ENCODE peak calls at places on chromosomes 12 and 14, in ten cellular contexts. One of them, this sample, is unnamed.

GRCh38 chr14:59918824-59919581 is 941 bp upstream of the LRRC9 start:
- DNase-seq in stimulated activated CD4-positive, alpha-beta T cell treated with anti-CD3 and anti-CD28 coated beads, Interleukin-4, amount 100 ng/mL, for 48 hours: no peak
- DNase-seq in astrocyte of the spinal cord: peak
- DNase-seq in GM04503: no peak
- DNase-seq in G401: peak
- DNase-seq in brain microvascular endothelial cell: peak
- DNase-seq in EH: peak
- DNase-seq in germinal center: peak
- DNase-seq in uterus: no peak
- DNase-seq in activated naive CD4-positive, alpha-beta T cell: no peak
- DNase-seq in this sample: peak

GRCh38 chr14:67240168-67240932 is 885 bp upstream of the PALS1 start:
- DNase-seq in stimulated activated CD4-positive, alpha-beta T cell treated with anti-CD3 and anti-CD28 coated beads, Interleukin-4, amount 100 ng/mL, for 48 hours: peak
- DNase-seq in astrocyte of the spinal cord: peak
- DNase-seq in GM04503: no peak
- DNase-seq in G401: peak
- DNase-seq in brain microvascular endothelial cell: peak
- DNase-seq in EH: peak
- DNase-seq in germinal center: peak
- DNase-seq in uterus: peak
- DNase-seq in activated naive CD4-positive, alpha-beta T cell: no peak
- DNase-seq in this sample: no peak

GRCh38 chr12:112937741-112938719 is at the start of gene OAS3:
- DNase-seq in stimulated activated CD4-positive, alpha-beta T cell treated with anti-CD3 and anti-CD28 coated beads, Interleukin-4, amount 100 ng/mL, for 48 hours: peak
- DNase-seq in astrocyte of the spinal cord: peak
- DNase-seq in GM04503: peak
- DNase-seq in G401: peak
- DNase-seq in brain microvascular endothelial cell: peak
- DNase-seq in EH: peak
- DNase-seq in germinal center: peak
- DNase-seq in uterus: peak
- DNase-seq in activated naive CD4-positive, alpha-beta T cell: peak
- DNase-seq in this sample: peak

GRCh38 chr14:61188196-61188595 is 92.9 kb downstream of the TMEM30B start:
- DNase-seq in stimulated activated CD4-positive, alpha-beta T cell treated with anti-CD3 and anti-CD28 coated beads, Interleukin-4, amount 100 ng/mL, for 48 hours: no peak
- DNase-seq in astrocyte of the spinal cord: no peak
- DNase-seq in GM04503: no peak
- DNase-seq in G401: no peak
- DNase-seq in brain microvascular endothelial cell: peak
- DNase-seq in EH: no peak
- DNase-seq in germinal center: no peak
- DNase-seq in uterus: peak
- DNase-seq in activated naive CD4-positive, alpha-beta T cell: no peak
- DNase-seq in this sample: no peak

GRCh38 chr12:97921957-97922722 is 459.5 kb downstream of the RMST start:
- DNase-seq in stimulated activated CD4-positive, alpha-beta T cell treated with anti-CD3 and anti-CD28 coated beads, Interleukin-4, amount 100 ng/mL, for 48 hours: no peak
- DNase-seq in astrocyte of the spinal cord: peak
- DNase-seq in GM04503: no peak
- DNase-seq in G401: no peak
- DNase-seq in brain microvascular endothelial cell: peak
- DNase-seq in EH: no peak
- DNase-seq in germinal center: no peak
- DNase-seq in uterus: peak
- DNase-seq in activated naive CD4-positive, alpha-beta T cell: no peak
- DNase-seq in this sample: no peak

GRCh38 chr12:28974890-28975289 is 174.2 kb upstream of the FAR2 start:
- DNase-seq in stimulated activated CD4-positive, alpha-beta T cell treated with anti-CD3 and anti-CD28 coated beads, Interleukin-4, amount 100 ng/mL, for 48 hours: no peak
- DNase-seq in astrocyte of the spinal cord: no peak
- DNase-seq in GM04503: no peak
- DNase-seq in G401: no peak
- DNase-seq in brain microvascular endothelial cell: no peak
- DNase-seq in EH: no peak
- DNase-seq in germinal center: no peak
- DNase-seq in uterus: no peak
- DNase-seq in activated naive CD4-positive, alpha-beta T cell: no peak
- DNase-seq in this sample: no peak

GRCh38 chr14:105889666-105890473 is 363.5 kb downstream of the TMEM121 start:
- DNase-seq in stimulated activated CD4-positive, alpha-beta T cell treated with anti-CD3 and anti-CD28 coated beads, Interleukin-4, amount 100 ng/mL, for 48 hours: no peak
- DNase-seq in astrocyte of the spinal cord: no peak
- DNase-seq in GM04503: no peak
- DNase-seq in G401: no peak
- DNase-seq in brain microvascular endothelial cell: no peak
- DNase-seq in EH: no peak
- DNase-seq in germinal center: no peak
- DNase-seq in uterus: peak
- DNase-seq in activated naive CD4-positive, alpha-beta T cell: no peak
- DNase-seq in this sample: no peak

GRCh38 chr12:10936495-10936894 is 2.6 kb downstream of the TAS2R14 start:
- DNase-seq in stimulated activated CD4-positive, alpha-beta T cell treated with anti-CD3 and anti-CD28 coated beads, Interleukin-4, amount 100 ng/mL, for 48 hours: no peak
- DNase-seq in astrocyte of the spinal cord: no peak
- DNase-seq in GM04503: no peak
- DNase-seq in G401: no peak
- DNase-seq in brain microvascular endothelial cell: no peak
- DNase-seq in EH: no peak
- DNase-seq in germinal center: no peak
- DNase-seq in uterus: no peak
- DNase-seq in activated naive CD4-positive, alpha-beta T cell: no peak
- DNase-seq in this sample: no peak

GRCh38 chr14:66405158-66405557 is 81.0 kb upstream of the CCDC196 start:
- DNase-seq in stimulated activated CD4-positive, alpha-beta T cell treated with anti-CD3 and anti-CD28 coated beads, Interleukin-4, amount 100 ng/mL, for 48 hours: no peak
- DNase-seq in astrocyte of the spinal cord: peak
- DNase-seq in GM04503: no peak
- DNase-seq in G401: no peak
- DNase-seq in brain microvascular endothelial cell: peak
- DNase-seq in EH: peak
- DNase-seq in germinal center: no peak
- DNase-seq in uterus: no peak
- DNase-seq in activated naive CD4-positive, alpha-beta T cell: no peak
- DNase-seq in this sample: no peak

GRCh38 chr14:39015360-39015961 is 87.6 kb downstream of the SEC23A start:
- DNase-seq in stimulated activated CD4-positive, alpha-beta T cell treated with anti-CD3 and anti-CD28 coated beads, Interleukin-4, amount 100 ng/mL, for 48 hours: no peak
- DNase-seq in astrocyte of the spinal cord: peak
- DNase-seq in GM04503: no peak
- DNase-seq in G401: peak
- DNase-seq in brain microvascular endothelial cell: peak
- DNase-seq in EH: peak
- DNase-seq in germinal center: peak
- DNase-seq in uterus: no peak
- DNase-seq in activated naive CD4-positive, alpha-beta T cell: no peak
- DNase-seq in this sample: peak

GRCh38 chr12:89244536-89244935 is 107.8 kb downstream of the DUSP6 start:
- DNase-seq in stimulated activated CD4-positive, alpha-beta T cell treated with anti-CD3 and anti-CD28 coated beads, Interleukin-4, amount 100 ng/mL, for 48 hours: no peak
- DNase-seq in astrocyte of the spinal cord: no peak
- DNase-seq in GM04503: no peak
- DNase-seq in G401: no peak
- DNase-seq in brain microvascular endothelial cell: no peak
- DNase-seq in EH: peak
- DNase-seq in germinal center: no peak
- DNase-seq in uterus: no peak
- DNase-seq in activated naive CD4-positive, alpha-beta T cell: no peak
- DNase-seq in this sample: no peak

GRCh38 chr14:100030441-100031153 is 34.6 kb upstream of the EVL start:
- DNase-seq in stimulated activated CD4-positive, alpha-beta T cell treated with anti-CD3 and anti-CD28 coated beads, Interleukin-4, amount 100 ng/mL, for 48 hours: no peak
- DNase-seq in astrocyte of the spinal cord: peak
- DNase-seq in GM04503: peak
- DNase-seq in G401: no peak
- DNase-seq in brain microvascular endothelial cell: peak
- DNase-seq in EH: peak
- DNase-seq in germinal center: no peak
- DNase-seq in uterus: no peak
- DNase-seq in activated naive CD4-positive, alpha-beta T cell: no peak
- DNase-seq in this sample: no peak

GRCh38 chr12:62248873-62249272 is 11.3 kb upstream of the USP15 start:
- DNase-seq in stimulated activated CD4-positive, alpha-beta T cell treated with anti-CD3 and anti-CD28 coated beads, Interleukin-4, amount 100 ng/mL, for 48 hours: no peak
- DNase-seq in astrocyte of the spinal cord: no peak
- DNase-seq in GM04503: no peak
- DNase-seq in G401: no peak
- DNase-seq in brain microvascular endothelial cell: peak
- DNase-seq in EH: peak
- DNase-seq in germinal center: no peak
- DNase-seq in uterus: no peak
- DNase-seq in activated naive CD4-positive, alpha-beta T cell: no peak
- DNase-seq in this sample: no peak

GRCh38 chr14:78141590-78141989 is 28.6 kb upstream of the NRXN3 start:
- DNase-seq in stimulated activated CD4-positive, alpha-beta T cell treated with anti-CD3 and anti-CD28 coated beads, Interleukin-4, amount 100 ng/mL, for 48 hours: no peak
- DNase-seq in astrocyte of the spinal cord: no peak
- DNase-seq in GM04503: no peak
- DNase-seq in G401: peak
- DNase-seq in brain microvascular endothelial cell: no peak
- DNase-seq in EH: no peak
- DNase-seq in germinal center: no peak
- DNase-seq in uterus: no peak
- DNase-seq in activated naive CD4-positive, alpha-beta T cell: no peak
- DNase-seq in this sample: no peak

GRCh38 chr12:94140556-94140955 is 7.8 kb upstream of the PLXNC1 start:
- DNase-seq in stimulated activated CD4-positive, alpha-beta T cell treated with anti-CD3 and anti-CD28 coated beads, Interleukin-4, amount 100 ng/mL, for 48 hours: peak
- DNase-seq in astrocyte of the spinal cord: no peak
- DNase-seq in GM04503: no peak
- DNase-seq in G401: no peak
- DNase-seq in brain microvascular endothelial cell: no peak
- DNase-seq in EH: peak
- DNase-seq in germinal center: no peak
- DNase-seq in uterus: no peak
- DNase-seq in activated naive CD4-positive, alpha-beta T cell: no peak
- DNase-seq in this sample: peak

GRCh38 chr14:63517354-63517753 is 25.8 kb downstream of the PPP2R5E start:
- DNase-seq in stimulated activated CD4-positive, alpha-beta T cell treated with anti-CD3 and anti-CD28 coated beads, Interleukin-4, amount 100 ng/mL, for 48 hours: no peak
- DNase-seq in astrocyte of the spinal cord: no peak
- DNase-seq in GM04503: no peak
- DNase-seq in G401: no peak
- DNase-seq in brain microvascular endothelial cell: no peak
- DNase-seq in EH: no peak
- DNase-seq in germinal center: no peak
- DNase-seq in uterus: no peak
- DNase-seq in activated naive CD4-positive, alpha-beta T cell: no peak
- DNase-seq in this sample: no peak

GRCh38 chr14:104224516-104225281 is 86.3 kb downstream of the KIF26A start:
- DNase-seq in stimulated activated CD4-positive, alpha-beta T cell treated with anti-CD3 and anti-CD28 coated beads, Interleukin-4, amount 100 ng/mL, for 48 hours: peak
- DNase-seq in astrocyte of the spinal cord: no peak
- DNase-seq in GM04503: no peak
- DNase-seq in G401: no peak
- DNase-seq in brain microvascular endothelial cell: no peak
- DNase-seq in EH: no peak
- DNase-seq in germinal center: peak
- DNase-seq in uterus: no peak
- DNase-seq in activated naive CD4-positive, alpha-beta T cell: peak
- DNase-seq in this sample: peak

GRCh38 chr12:121223283-121223946 is 13.5 kb downstream of the P2RX4 start:
- DNase-seq in stimulated activated CD4-positive, alpha-beta T cell treated with anti-CD3 and anti-CD28 coated beads, Interleukin-4, amount 100 ng/mL, for 48 hours: peak
- DNase-seq in astrocyte of the spinal cord: no peak
- DNase-seq in GM04503: no peak
- DNase-seq in G401: peak
- DNase-seq in brain microvascular endothelial cell: peak
- DNase-seq in EH: peak
- DNase-seq in germinal center: no peak
- DNase-seq in uterus: no peak
- DNase-seq in activated naive CD4-positive, alpha-beta T cell: no peak
- DNase-seq in this sample: no peak

GRCh38 chr14:87745507-87746118 is 247.4 kb downstream of the GALC start:
- DNase-seq in stimulated activated CD4-positive, alpha-beta T cell treated with anti-CD3 and anti-CD28 coated beads, Interleukin-4, amount 100 ng/mL, for 48 hours: no peak
- DNase-seq in astrocyte of the spinal cord: peak
- DNase-seq in GM04503: no peak
- DNase-seq in G401: no peak
- DNase-seq in brain microvascular endothelial cell: peak
- DNase-seq in EH: peak
- DNase-seq in germinal center: peak
- DNase-seq in uterus: no peak
- DNase-seq in activated naive CD4-positive, alpha-beta T cell: no peak
- DNase-seq in this sample: no peak

GRCh38 chr14:61475316-61475715 is 153.9 kb downstream of the PRKCH start:
- DNase-seq in stimulated activated CD4-positive, alpha-beta T cell treated with anti-CD3 and anti-CD28 coated beads, Interleukin-4, amount 100 ng/mL, for 48 hours: no peak
- DNase-seq in astrocyte of the spinal cord: peak
- DNase-seq in GM04503: no peak
- DNase-seq in G401: peak
- DNase-seq in brain microvascular endothelial cell: peak
- DNase-seq in EH: peak
- DNase-seq in germinal center: no peak
- DNase-seq in uterus: no peak
- DNase-seq in activated naive CD4-positive, alpha-beta T cell: no peak
- DNase-seq in this sample: no peak

GRCh38 chr12:55728185-55728931 is 451 bp downstream of the CD63 start:
- DNase-seq in stimulated activated CD4-positive, alpha-beta T cell treated with anti-CD3 and anti-CD28 coated beads, Interleukin-4, amount 100 ng/mL, for 48 hours: no peak
- DNase-seq in astrocyte of the spinal cord: peak
- DNase-seq in GM04503: no peak
- DNase-seq in G401: peak
- DNase-seq in brain microvascular endothelial cell: no peak
- DNase-seq in EH: peak
- DNase-seq in germinal center: peak
- DNase-seq in uterus: peak
- DNase-seq in activated naive CD4-positive, alpha-beta T cell: no peak
- DNase-seq in this sample: no peak

GRCh38 chr12:22286569-22286968 is 47.9 kb downstream of the ST8SIA1 start:
- DNase-seq in stimulated activated CD4-positive, alpha-beta T cell treated with anti-CD3 and anti-CD28 coated beads, Interleukin-4, amount 100 ng/mL, for 48 hours: no peak
- DNase-seq in astrocyte of the spinal cord: peak
- DNase-seq in GM04503: peak
- DNase-seq in G401: no peak
- DNase-seq in brain microvascular endothelial cell: peak
- DNase-seq in EH: peak
- DNase-seq in germinal center: no peak
- DNase-seq in uterus: no peak
- DNase-seq in activated naive CD4-positive, alpha-beta T cell: no peak
- DNase-seq in this sample: no peak

GRCh38 chr12:23066095-23066494 is 441.1 kb downstream of the ETNK1 start:
- DNase-seq in stimulated activated CD4-positive, alpha-beta T cell treated with anti-CD3 and anti-CD28 coated beads, Interleukin-4, amount 100 ng/mL, for 48 hours: no peak
- DNase-seq in astrocyte of the spinal cord: no peak
- DNase-seq in GM04503: no peak
- DNase-seq in G401: no peak
- DNase-seq in brain microvascular endothelial cell: no peak
- DNase-seq in EH: no peak
- DNase-seq in germinal center: no peak
- DNase-seq in uterus: no peak
- DNase-seq in activated naive CD4-positive, alpha-beta T cell: no peak
- DNase-seq in this sample: no peak

GRCh38 chr12:106417926-106418910 is 60.7 kb downstream of the POLR3B start:
- DNase-seq in stimulated activated CD4-positive, alpha-beta T cell treated with anti-CD3 and anti-CD28 coated beads, Interleukin-4, amount 100 ng/mL, for 48 hours: no peak
- DNase-seq in astrocyte of the spinal cord: peak
- DNase-seq in GM04503: peak
- DNase-seq in G401: no peak
- DNase-seq in brain microvascular endothelial cell: peak
- DNase-seq in EH: peak
- DNase-seq in germinal center: no peak
- DNase-seq in uterus: no peak
- DNase-seq in activated naive CD4-positive, alpha-beta T cell: no peak
- DNase-seq in this sample: no peak

GRCh38 chr14:99120147-99121026 is 151.6 kb downstream of the BCL11B start:
- DNase-seq in stimulated activated CD4-positive, alpha-beta T cell treated with anti-CD3 and anti-CD28 coated beads, Interleukin-4, amount 100 ng/mL, for 48 hours: no peak
- DNase-seq in astrocyte of the spinal cord: no peak
- DNase-seq in GM04503: no peak
- DNase-seq in G401: no peak
- DNase-seq in brain microvascular endothelial cell: no peak
- DNase-seq in EH: no peak
- DNase-seq in germinal center: no peak
- DNase-seq in uterus: no peak
- DNase-seq in activated naive CD4-positive, alpha-beta T cell: no peak
- DNase-seq in this sample: no peak

GRCh38 chr12:72925716-72926115 is 653.5 kb downstream of the TRHDE start:
- DNase-seq in stimulated activated CD4-positive, alpha-beta T cell treated with anti-CD3 and anti-CD28 coated beads, Interleukin-4, amount 100 ng/mL, for 48 hours: no peak
- DNase-seq in astrocyte of the spinal cord: no peak
- DNase-seq in GM04503: no peak
- DNase-seq in G401: no peak
- DNase-seq in brain microvascular endothelial cell: no peak
- DNase-seq in EH: no peak
- DNase-seq in germinal center: no peak
- DNase-seq in uterus: no peak
- DNase-seq in activated naive CD4-positive, alpha-beta T cell: no peak
- DNase-seq in this sample: no peak

GRCh38 chr12:77833329-77833728 is 2.6 kb downstream of the NAV3 start:
- DNase-seq in stimulated activated CD4-positive, alpha-beta T cell treated with anti-CD3 and anti-CD28 coated beads, Interleukin-4, amount 100 ng/mL, for 48 hours: no peak
- DNase-seq in astrocyte of the spinal cord: no peak
- DNase-seq in GM04503: no peak
- DNase-seq in G401: no peak
- DNase-seq in brain microvascular endothelial cell: no peak
- DNase-seq in EH: no peak
- DNase-seq in germinal center: no peak
- DNase-seq in uterus: no peak
- DNase-seq in activated naive CD4-positive, alpha-beta T cell: no peak
- DNase-seq in this sample: no peak

GRCh38 chr12:27762757-27763156 is 17.3 kb upstream of the KLHL42 start:
- DNase-seq in stimulated activated CD4-positive, alpha-beta T cell treated with anti-CD3 and anti-CD28 coated beads, Interleukin-4, amount 100 ng/mL, for 48 hours: no peak
- DNase-seq in astrocyte of the spinal cord: no peak
- DNase-seq in GM04503: no peak
- DNase-seq in G401: no peak
- DNase-seq in brain microvascular endothelial cell: no peak
- DNase-seq in EH: no peak
- DNase-seq in germinal center: no peak
- DNase-seq in uterus: no peak
- DNase-seq in activated naive CD4-positive, alpha-beta T cell: no peak
- DNase-seq in this sample: no peak

This sample was measured in GM12892.